ENCODE peak calls at places on chromosomes 11 and 22, in nine cellular contexts. Z is right lobe of liver, D is body of pancreas, P is HepG2, U is heart left ventricle, J is K562, W is A549, T is gastrocnemius medialis, L is HCT116. M is an unnamed sample.

GRCh38 chr11:62439785-62440602 is 21.2 kb downstream of the SCGB1A1 start:
- ATAC-seq in Z (peak; percentile 9), D (peak; percentile 51), P (no peak), U (peak; percentile 73), J (peak; percentile 50), W (peak; percentile 28), T (no peak), L (no peak), M (peak; percentile 35)

GRCh38 chr11:67452141-67452952 is at the start of gene GPR152:
- ATAC-seq in Z (peak; percentile 42), D (peak; percentile 70), P (peak; percentile 15), U (peak; percentile 42), J (peak; percentile 25), W (no peak), T (peak; percentile 27), L (no peak), M (peak; percentile 59)

GRCh38 chr11:117792241-117792640 is 4.8 kb downstream of the DSCAML1 start:
- ATAC-seq in Z (no peak), D (no peak), P (no peak), U (no peak), J (no peak), W (no peak), T (no peak), L (no peak), M (no peak)

GRCh38 chr11:73164803-73165542 is 22.9 kb upstream of the FCHSD2 start:
- ATAC-seq in Z (no peak), D (no peak), P (peak; percentile 14), U (no peak), J (peak; percentile 70), W (no peak), T (no peak), L (no peak), M (no peak)

GRCh38 chr11:36012979-36013378 is 69.1 kb downstream of the LDLRAD3 start:
- ATAC-seq in Z (no peak), D (no peak), P (no peak), U (peak; percentile 71), J (no peak), W (no peak), T (no peak), L (no peak), M (peak; percentile 65)

GRCh38 chr22:39715778-39716495 is 145.4 kb downstream of the CACNA1I start:
- ATAC-seq in Z (no peak), D (no peak), P (no peak), U (no peak), J (no peak), W (no peak), T (no peak), L (no peak), M (no peak)

GRCh38 chr11:84969103-84969502 is 658.0 kb downstream of the DLG2 start:
- ATAC-seq in Z (no peak), D (no peak), P (no peak), U (peak; percentile 82), J (no peak), W (no peak), T (no peak), L (no peak), M (no peak)

GRCh38 chr11:12410006-12410728 is 32.8 kb downstream of the PARVA start:
- ATAC-seq in Z (peak; percentile 49), D (no peak), P (peak; percentile 54), U (peak; percentile 37), J (no peak), W (peak; percentile 45), T (no peak), L (peak; percentile 59), M (peak; percentile 65)

GRCh38 chr22:22098457-22099193 is 116.0 kb upstream of the TOP3B start:
- ATAC-seq in Z (no peak), D (no peak), P (no peak), U (no peak), J (no peak), W (no peak), T (no peak), L (no peak), M (no peak)

GRCh38 chr11:10005955-10006525 is 288.0 kb downstream of the SBF2 start:
- ATAC-seq in Z (no peak), D (no peak), P (no peak), U (no peak), J (no peak), W (no peak), T (no peak), L (no peak), M (no peak)

GRCh38 chr22:25627271-25627848 is 62.9 kb downstream of the GRK3 start:
- ATAC-seq in Z (no peak), D (no peak), P (no peak), U (no peak), J (no peak), W (no peak), T (no peak), L (no peak), M (no peak)

GRCh38 chr11:120994460-120994859 is 29.4 kb upstream of the TBCEL start:
- ATAC-seq in Z (peak; percentile 58), D (no peak), P (no peak), U (no peak), J (no peak), W (no peak), T (no peak), L (no peak), M (no peak)

GRCh38 chr11:73143126-73143838 is 1.2 kb upstream of the FCHSD2 start:
- ATAC-seq in Z (peak; percentile 5), D (no peak), P (peak; percentile 4), U (no peak), J (peak; percentile 9), W (no peak), T (peak; percentile 16), L (no peak), M (no peak)

DNA sequence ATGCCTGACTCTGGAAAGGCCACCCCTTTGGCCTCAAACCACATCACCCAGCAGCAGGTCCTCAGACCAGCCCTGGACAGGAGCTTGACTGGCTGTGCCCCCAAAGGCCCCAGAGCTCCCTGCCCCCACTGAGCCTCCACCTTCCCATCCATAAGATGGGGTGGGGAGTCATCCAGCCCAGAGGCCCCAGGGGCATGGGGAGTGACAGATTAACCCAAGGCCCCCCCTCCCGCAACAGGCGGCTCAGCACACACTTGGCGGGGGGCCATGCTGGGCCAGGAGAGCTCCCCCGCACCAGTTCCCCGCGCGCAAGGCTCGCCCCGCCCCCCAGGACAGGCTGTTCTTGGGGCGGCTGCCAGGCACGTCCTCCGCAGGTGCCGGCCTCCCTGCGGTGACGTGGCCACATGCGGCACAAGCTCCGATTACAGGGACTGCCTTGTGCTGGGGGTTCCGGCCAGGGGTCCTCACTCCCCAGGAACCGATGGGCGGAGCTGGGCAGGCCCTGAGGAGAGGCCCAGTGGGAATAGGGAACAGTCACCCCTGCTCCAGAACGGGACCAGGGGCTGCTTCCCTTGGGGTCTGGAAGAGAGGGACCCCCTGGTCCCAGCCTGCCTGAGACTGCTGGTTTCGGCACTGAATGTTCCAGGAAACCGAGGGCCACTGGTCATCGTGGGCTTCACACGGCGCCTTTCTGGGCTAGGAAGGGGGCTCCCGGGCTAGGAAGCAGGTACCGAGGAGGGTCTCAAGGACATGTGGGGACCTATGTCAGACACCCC is 5.1 kb upstream of the CDKN1C start:
- ATAC-seq in Z (no peak), D (peak; percentile 47), P (no peak), U (peak; percentile 33), J (peak; percentile 69), W (no peak), T (no peak), L (peak; percentile 48), M (peak; percentile 44)
- TF ChIP-seq POLR2A in Z (no peak), D (peak; percentile 36), P (no peak), U (no peak), J (peak; percentile 73), W (no peak), T (no peak), L (peak; percentile 18), M (no peak)

GRCh38 chr11:70068950-70069349 is 9.2 kb upstream of the ANO1 start:
- ATAC-seq in Z (no peak), D (no peak), P (no peak), U (no peak), J (no peak), W (no peak), T (no peak), L (no peak), M (no peak)

GRCh38 chr11:70067036-70067435 is 11.1 kb upstream of the ANO1 start:
- ATAC-seq in Z (no peak), D (no peak), P (no peak), U (no peak), J (no peak), W (no peak), T (no peak), L (no peak), M (no peak)

GRCh38 chr11:70068345-70068744 is 9.8 kb upstream of the ANO1 start:
- ATAC-seq in Z (no peak), D (no peak), P (no peak), U (no peak), J (no peak), W (no peak), T (no peak), L (no peak), M (no peak)

GRCh38 chr11:70066628-70067027 is 11.5 kb upstream of the ANO1 start:
- ATAC-seq in Z (no peak), D (no peak), P (no peak), U (no peak), J (no peak), W (no peak), T (no peak), L (no peak), M (no peak)

GRCh38 chr11:70067591-70068341 is 10.4 kb upstream of the ANO1 start:
- ATAC-seq in Z (peak; percentile 36), D (peak; percentile 18), P (peak; percentile 35), U (no peak), J (no peak), W (no peak), T (no peak), L (peak; percentile 73), M (no peak)
- TF ChIP-seq CTCF in Z (no peak), D (no peak), P (no peak), U (no peak), J (no peak), W (no peak), T (no peak), L (peak; percentile 32), M (no peak)

DNA sequence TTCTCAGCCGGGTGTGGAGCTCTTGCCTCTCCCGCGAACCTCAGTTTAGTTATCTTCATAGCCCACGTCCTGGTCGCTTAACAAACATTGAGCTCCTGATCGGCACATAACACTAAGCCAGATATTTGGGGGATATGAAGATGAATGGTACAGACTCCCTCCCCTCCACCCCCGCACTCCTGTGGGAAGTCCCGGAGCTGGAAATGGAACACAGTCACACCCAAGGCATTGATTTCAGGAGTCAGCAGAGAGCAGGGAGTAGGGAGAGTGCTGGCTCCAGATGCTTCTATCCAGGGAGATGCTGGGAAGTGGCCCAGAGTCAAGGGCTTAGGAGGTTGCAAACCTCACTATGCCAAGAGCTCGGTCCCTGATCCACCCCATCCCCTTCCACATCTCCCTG is 26.1 kb upstream of the CABP7 start:
- ATAC-seq in Z (no peak), D (no peak), P (no peak), U (no peak), J (no peak), W (no peak), T (no peak), L (no peak), M (peak; percentile 10)
- TF ChIP-seq POLR2A in Z (no peak), D (no peak), P (no peak), U (no peak), J (no peak), W (no peak), T (no peak), L (no peak), M (no peak)

DNA sequence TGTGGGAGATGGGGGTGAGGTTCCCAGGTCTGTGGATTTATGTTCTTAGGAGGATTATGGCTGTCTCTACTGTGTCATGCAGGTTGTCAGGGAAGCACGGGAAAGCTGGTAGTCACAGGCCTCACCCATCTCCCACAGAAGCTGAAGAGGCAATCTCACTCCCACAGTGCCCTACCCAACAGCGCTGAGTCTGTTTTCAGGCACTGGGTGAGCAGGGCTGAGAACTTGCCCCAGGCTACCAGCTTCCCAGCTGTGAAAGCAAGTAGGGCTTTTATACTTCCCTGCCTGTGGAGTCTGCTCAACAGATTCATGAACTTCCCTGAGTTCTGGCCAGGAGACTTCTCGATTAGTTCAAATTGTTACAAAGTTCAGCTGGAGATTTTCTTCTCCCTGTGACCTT is 48.1 kb upstream of the SNX19 start:
- ATAC-seq in Z (no peak), D (no peak), P (no peak), U (no peak), J (no peak), W (no peak), T (no peak), L (no peak), M (no peak)
- TF ChIP-seq CTCF in Z (no peak), D (no peak), P (no peak), U (no peak), J (no peak), W (no peak), T (no peak), L (no peak), M (no peak)

M was measured in gastroesophageal sphincter.